ENCODE peak calls at places on chromosome 14, in nine cellular contexts. X is tibial artery; C is AG09309; T is lower lobe of right lung; N is activated CD8-positive, alpha-beta T cell treated with anti-CD3 and anti-CD28 coated beads for 36 hours; I is fibroblast of mammary gland; E is BJ; F is cardiac muscle cell; B is AG10803. R is an unnamed sample.

GRCh38 chr14:54211562-54212308 is 185.1 kb upstream of the CDKN3 start:
- DNase-seq in B (peak), E (no peak), F (peak), T (no peak), X (no peak), I (peak), C (peak), N (no peak), R (peak)

GRCh38 chr14:105258846-105259245 is 10.5 kb downstream of the BTBD6 start:
- DNase-seq in T (no peak), C (no peak), I (no peak), F (no peak), B (no peak), E (no peak), X (no peak), N (no peak), R (no peak)

GRCh38 chr14:32361674-32362073 is 32.6 kb downstream of the AKAP6 start:
- DNase-seq in F (no peak), E (no peak), X (no peak), I (no peak), N (no peak), C (no peak), T (no peak), B (no peak), R (no peak)

GRCh38 chr14:62126885-62127478 is 364.8 kb downstream of the SNAPC1 start:
- DNase-seq in B (peak), E (no peak), C (peak), T (no peak), N (no peak), X (no peak), F (peak), I (peak), R (peak)

GRCh38 chr14:55412686-55413085 is 1.1 kb upstream of the ATG14 start:
- DNase-seq in F (no peak), E (no peak), I (peak), C (no peak), N (no peak), T (no peak), B (no peak), X (no peak), R (no peak)

GRCh38 chr14:23910876-23911210 is 42.7 kb upstream of the DHRS4 start:
- DNase-seq in X (no peak), B (no peak), N (no peak), F (no peak), I (no peak), T (no peak), E (no peak), C (no peak), R (no peak)

GRCh38 chr14:97413991-97414717 is 617.0 kb downstream of the VRK1 start:
- DNase-seq in B (no peak), F (no peak), E (no peak), C (no peak), N (no peak), T (no peak), X (no peak), I (no peak), R (no peak)

GRCh38 chr14:38107216-38107631 is 100.5 kb upstream of the SSTR1 start:
- DNase-seq in B (no peak), F (no peak), X (no peak), E (no peak), I (no peak), N (peak), T (no peak), C (no peak), R (no peak)

GRCh38 chr14:36515105-36515593 is 4.9 kb downstream of the NKX2-1 start:
- DNase-seq in E (no peak), F (no peak), X (no peak), T (no peak), N (no peak), I (no peak), C (no peak), B (no peak), R (no peak)

GRCh38 chr14:83520837-83521236 is 1987.2 kb upstream of the SEL1L start:
- DNase-seq in C (no peak), N (no peak), X (no peak), E (peak), I (peak), T (no peak), F (peak), B (peak), R (peak)

GRCh38 chr14:21041676-21042433 is at the start of gene RNASE7:
- DNase-seq in N (no peak), T (no peak), C (no peak), X (no peak), B (peak), I (peak), F (no peak), E (no peak), R (peak)

GRCh38 chr14:51319181-51319597 is 79.1 kb downstream of the TMX1 start:
- DNase-seq in I (no peak), N (no peak), T (no peak), B (peak), E (no peak), F (no peak), X (no peak), C (no peak), R (no peak)

GRCh38 chr14:56189306-56189705 is 71.1 kb downstream of the PELI2 start:
- DNase-seq in C (peak), I (peak), E (peak), N (no peak), T (no peak), B (peak), F (peak), X (no peak), R (peak)

GRCh38 chr14:71130491-71131179 is 223.4 kb downstream of the PCNX1 start:
- DNase-seq in T (no peak), B (peak), F (peak), I (peak), N (peak), C (no peak), E (no peak), X (no peak), R (peak)

GRCh38 chr14:59098377-59098776 is 90.1 kb upstream of the DAAM1 start:
- DNase-seq in N (no peak), I (peak), T (no peak), C (peak), F (peak), B (peak), E (peak), X (no peak), R (peak)

GRCh38 chr14:37150414-37150813 is 22.0 kb downstream of the SLC25A21 start:
- DNase-seq in C (peak), F (peak), X (no peak), E (no peak), N (no peak), B (peak), T (no peak), I (peak), R (peak)

GRCh38 chr14:41615011-41615595 is 8.4 kb downstream of the LRFN5 start:
- DNase-seq in I (peak), E (no peak), B (no peak), T (no peak), X (no peak), C (no peak), F (no peak), N (no peak), R (no peak)

GRCh38 chr14:23123419-23123818 is 4.4 kb upstream of the CEBPE start:
- DNase-seq in E (no peak), I (no peak), X (no peak), C (no peak), N (no peak), F (peak), T (peak), B (peak), R (no peak)

GRCh38 chr14:24992624-24993360 is 57.2 kb downstream of the STXBP6 start:
- DNase-seq in I (no peak), X (no peak), N (no peak), B (no peak), F (no peak), T (no peak), C (no peak), E (no peak), R (no peak)

GRCh38 chr14:22448905-22449611 is 140.0 kb downstream of the DAD1 start:
- DNase-seq in C (no peak), X (peak), E (no peak), I (peak), F (peak), N (no peak), B (peak), T (no peak), R (no peak)

GRCh38 chr14:104341532-104342434 is 203.4 kb downstream of the KIF26A start:
- DNase-seq in X (no peak), B (peak), F (peak), C (no peak), I (peak), N (peak), E (no peak), T (peak), R (no peak)

GRCh38 chr14:65282909-65283253 is 129.6 kb upstream of the FUT8 start:
- DNase-seq in T (no peak), N (no peak), C (no peak), F (no peak), B (no peak), X (no peak), I (no peak), E (no peak), R (no peak)

GRCh38 chr14:70955543-70956480 is 48.6 kb downstream of the PCNX1 start:
- DNase-seq in E (no peak), N (peak), B (peak), T (no peak), F (peak), C (no peak), X (no peak), I (peak), R (peak)

GRCh38 chr14:103870144-103870876 is 22.9 kb upstream of the PPP1R13B start:
- DNase-seq in I (no peak), E (no peak), T (no peak), C (no peak), F (no peak), X (no peak), B (no peak), N (no peak), R (no peak)

GRCh38 chr14:25042362-25043299 is 7.3 kb downstream of the STXBP6 start:
- DNase-seq in C (peak), I (peak), N (no peak), X (no peak), T (no peak), E (no peak), B (peak), F (peak), R (peak)

GRCh38 chr14:74616996-74617700 is 5.1 kb upstream of the LTBP2 start:
- DNase-seq in C (no peak), I (peak), B (no peak), E (no peak), X (no peak), N (no peak), F (peak), T (no peak), R (no peak)

GRCh38 chr14:55481769-55482168 is 41.4 kb upstream of the TBPL2 start:
- DNase-seq in N (no peak), T (no peak), B (no peak), F (no peak), X (no peak), E (no peak), C (no peak), I (no peak), R (no peak)

GRCh38 chr14:64400829-64401459 is 12.8 kb downstream of the MTHFD1 start:
- DNase-seq in B (peak), T (no peak), F (peak), X (no peak), E (no peak), C (no peak), N (no peak), I (no peak), R (no peak)

GRCh38 chr14:55834390-55834789 is 254.4 kb downstream of the KTN1 start:
- DNase-seq in C (no peak), B (no peak), I (no peak), N (no peak), F (no peak), E (no peak), T (no peak), X (no peak), R (no peak)

GRCh38 chr14:103372552-103373304 is 12.5 kb upstream of the MARK3 start:
- DNase-seq in N (peak), F (peak), X (no peak), T (no peak), I (peak), E (peak), B (peak), C (peak), R (peak)

GRCh38 chr14:87840906-87841305 is 152.1 kb downstream of the GALC start:
- DNase-seq in N (no peak), F (no peak), C (no peak), X (no peak), T (no peak), I (no peak), B (no peak), E (no peak), R (no peak)

GRCh38 chr14:39265741-39266588 is 32.2 kb downstream of the MIA2 start:
- DNase-seq in T (no peak), E (no peak), N (no peak), B (peak), I (peak), X (no peak), C (no peak), F (peak), R (peak)

GRCh38 chr14:104818714-104819161 is 17.8 kb downstream of the ZBTB42 start:
- DNase-seq in F (no peak), I (no peak), E (no peak), C (no peak), B (no peak), N (no peak), T (no peak), X (peak), R (no peak)

GRCh38 chr14:26204362-26204953 is 393.4 kb downstream of the NOVA1 start:
- DNase-seq in E (no peak), C (no peak), B (no peak), X (no peak), N (no peak), T (no peak), F (peak), I (no peak), R (no peak)

GRCh38 chr14:21868442-21869046 is 194.9 kb upstream of the OR4E1 start:
- DNase-seq in B (peak), F (peak), N (peak), C (no peak), E (no peak), T (no peak), X (peak), I (peak), R (peak)

GRCh38 chr14:103343905-103344797 is 10.1 kb downstream of the EIF5 start:
- DNase-seq in C (no peak), E (no peak), B (no peak), I (no peak), F (no peak), N (no peak), X (no peak), T (no peak), R (no peak)

GRCh38 chr14:56996721-56997399 is 186.6 kb upstream of the OTX2 start:
- DNase-seq in I (no peak), C (no peak), F (no peak), B (no peak), N (no peak), T (no peak), X (no peak), E (no peak), R (no peak)

GRCh38 chr14:72715215-72715909 is 178.5 kb downstream of the DPF3 start:
- DNase-seq in E (no peak), X (no peak), I (peak), N (no peak), T (no peak), F (peak), B (no peak), C (no peak), R (no peak)

GRCh38 chr14:81329640-81330385 is 70.3 kb downstream of the STON2 start:
- DNase-seq in F (no peak), N (no peak), C (no peak), B (no peak), X (no peak), E (no peak), T (no peak), I (no peak), R (no peak)

GRCh38 chr14:80055912-80056801 is 155.1 kb downstream of the DIO2 start:
- DNase-seq in F (peak), X (peak), N (peak), B (peak), C (no peak), T (no peak), E (no peak), I (peak), R (peak)
- TF ChIP-seq CTCF in F (peak), X (peak), N (peak), B (peak), C (peak), T (peak), E (peak), I (peak), R (peak)

GRCh38 chr14:77026166-77026929 is 2.2 kb downstream of the IRF2BPL start:
- DNase-seq in C (no peak), E (no peak), N (no peak), B (peak), X (peak), F (peak), T (peak), I (no peak), R (no peak)

GRCh38 chr14:77025744-77026165 is 2.8 kb downstream of the IRF2BPL start:
- DNase-seq in F (no peak), N (no peak), I (no peak), T (no peak), X (no peak), B (no peak), C (no peak), E (no peak), R (no peak)

GRCh38 chr14:77028384-77029246 is at the start of gene IRF2BPL:
- DNase-seq in B (peak), X (peak), F (peak), C (peak), T (peak), I (peak), N (peak), E (peak), R (peak)

GRCh38 chr14:77027538-77028383 is 747 bp downstream of the IRF2BPL start:
- DNase-seq in X (peak), C (no peak), I (no peak), E (no peak), F (peak), N (peak), B (peak), T (peak), R (peak)

DNA sequence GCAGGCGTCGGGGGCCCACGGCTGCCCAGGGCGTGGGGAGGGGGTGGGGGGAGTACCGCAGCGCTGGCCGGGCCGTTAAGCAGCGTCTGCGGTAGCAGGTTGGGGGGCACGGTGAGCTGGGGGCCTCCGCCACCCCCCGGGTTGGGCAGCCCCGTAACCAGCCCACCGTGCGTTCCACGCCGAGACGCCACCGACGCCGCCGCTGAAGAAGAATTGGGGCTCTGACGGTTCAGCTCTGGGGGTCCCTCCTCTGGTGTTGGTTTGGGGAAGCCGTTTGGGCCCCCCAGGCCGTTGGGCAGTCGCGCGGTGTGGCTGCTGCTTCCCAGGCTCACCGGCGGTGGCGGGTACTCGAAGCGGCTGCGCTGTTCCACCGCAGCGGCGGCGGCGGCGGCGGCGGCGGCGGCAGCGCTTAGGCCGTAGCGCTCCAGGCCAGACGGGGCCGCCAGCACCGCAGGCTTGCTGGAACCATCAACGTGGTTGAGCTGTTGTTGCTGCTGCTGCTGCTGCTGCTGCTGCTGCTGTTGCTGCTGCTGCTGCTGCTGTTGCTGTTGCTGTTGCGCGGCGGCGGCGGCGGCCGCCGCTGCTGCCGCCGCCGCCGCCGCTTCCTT is 1.5 kb downstream of the IRF2BPL start:
- DNase-seq in I (peak), B (peak), C (no peak), F (peak), X (no peak), N (peak), T (peak), E (no peak), R (peak)
- TF ChIP-seq CTCF in I (no peak), B (no peak), C (no peak), F (no peak), X (no peak), N (no peak), T (peak), E (no peak), R (peak)

GRCh38 chr14:68722186-68722585 is 70.7 kb downstream of the ZFP36L1 start:
- DNase-seq in F (no peak), T (no peak), E (no peak), I (no peak), N (no peak), B (no peak), X (no peak), C (no peak), R (no peak)

GRCh38 chr14:68719634-68720384 is 73.1 kb downstream of the ZFP36L1 start:
- DNase-seq in N (no peak), T (no peak), F (no peak), X (no peak), B (no peak), E (no peak), I (no peak), C (no peak), R (no peak)

GRCh38 chr14:68715032-68715924 is 77.6 kb downstream of the ZFP36L1 start:
- DNase-seq in B (peak), N (peak), C (no peak), F (peak), E (no peak), T (no peak), I (peak), X (no peak), R (no peak)

GRCh38 chr14:68716698-68717097 is 76.2 kb downstream of the ZFP36L1 start:
- DNase-seq in I (no peak), E (no peak), F (no peak), T (no peak), N (no peak), B (no peak), C (no peak), X (no peak), R (no peak)

DNA sequence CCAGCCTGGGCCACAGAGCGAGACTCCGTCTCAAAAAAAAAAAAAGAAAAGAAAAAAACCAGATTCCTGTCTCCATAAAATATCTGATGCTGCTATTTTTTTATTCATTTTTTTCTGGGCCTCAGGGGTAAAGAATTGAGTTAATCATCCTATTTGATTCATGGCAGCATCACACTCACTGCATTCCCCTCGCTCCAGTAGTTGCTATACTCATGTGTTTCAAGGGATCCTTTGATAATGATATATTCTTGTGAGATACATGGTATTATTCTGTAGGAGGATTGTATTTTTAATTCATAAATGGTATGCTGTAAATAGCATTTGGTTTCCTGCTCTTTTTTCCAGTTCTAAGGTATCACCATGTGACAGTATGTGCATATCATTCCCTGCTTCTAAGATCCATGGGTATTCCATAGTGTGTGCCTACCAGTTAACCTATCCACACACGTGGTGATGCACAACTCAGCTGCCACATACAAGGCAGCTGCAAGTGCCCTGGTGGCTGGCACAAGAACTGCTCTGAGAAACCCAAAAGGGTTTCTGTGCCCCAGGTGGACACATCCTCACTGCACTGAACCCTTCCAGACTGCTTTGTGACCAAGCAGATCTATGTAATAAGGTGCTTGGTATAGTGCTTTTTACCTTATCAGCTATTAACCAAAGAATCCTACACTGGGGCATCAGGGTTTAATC is 74.7 kb downstream of the ZFP36L1 start:
- DNase-seq in T (no peak), I (no peak), C (no peak), N (peak), F (no peak), X (no peak), B (no peak), E (no peak), R (no peak)
- TF ChIP-seq CTCF in T (peak), I (peak), C (peak), N (peak), F (peak), X (no peak), B (peak), E (peak), R (peak)

GRCh38 chr14:101078892-101079221 is 175.3 kb upstream of the RTL1 start:
- DNase-seq in C (no peak), I (no peak), X (peak), F (no peak), B (no peak), E (no peak), T (no peak), N (no peak), R (no peak)

GRCh38 chr14:101075801-101076413 is 172.4 kb upstream of the RTL1 start:
- DNase-seq in T (no peak), B (no peak), E (no peak), X (peak), C (no peak), F (no peak), N (no peak), I (no peak), R (no peak)

GRCh38 chr14:101077511-101078074 is 174.1 kb upstream of the RTL1 start:
- DNase-seq in B (no peak), N (peak), C (no peak), T (no peak), F (peak), I (no peak), X (peak), E (no peak), R (no peak)

GRCh38 chr14:101076451-101077220 is 173.1 kb upstream of the RTL1 start:
- DNase-seq in E (no peak), F (no peak), T (no peak), X (peak), C (no peak), I (no peak), N (no peak), B (no peak), R (no peak)

GRCh38 chr14:101078105-101078891 is 174.8 kb upstream of the RTL1 start:
- DNase-seq in T (no peak), F (no peak), E (no peak), C (no peak), N (no peak), I (no peak), B (no peak), X (peak), R (no peak)
- TF ChIP-seq CTCF in T (no peak), F (no peak), E (no peak), C (no peak), N (no peak), I (no peak), B (no peak), X (no peak), R (no peak)